ENCODE peak calls at places on chromosomes 7 and 10, in four cellular contexts. Z is H1, R is A549, T is HepG2. N is an unnamed sample.
A peak's percentile ranks its signal among the peaks of the same experiment; 100 is the strongest.

GRCh38 chr10:91691255-91691654 is 58.4 kb upstream of the PPP1R3C start:
- DNase-seq in Z (no peak), R (no peak), T (no peak), N (no peak)

GRCh38 chr10:80464557-80465466 is 10.7 kb downstream of the TSPAN14 start:
- DNase-seq in Z (peak; percentile 68), R (no peak), T (peak; percentile 97), N (peak; percentile 54)

GRCh38 chr7:96250776-96251361 is 71.0 kb downstream of the SLC25A13 start:
- DNase-seq in Z (no peak), R (no peak), T (no peak), N (no peak)

GRCh38 chr10:107623292-107623691 is 458.8 kb upstream of the SORCS1 start:
- DNase-seq in Z (no peak), R (no peak), T (no peak), N (no peak)

GRCh38 chr10:79335470-79336235 is 11.6 kb upstream of the PPIF start:
- DNase-seq in Z (no peak), R (no peak), T (peak; percentile 97), N (no peak)

GRCh38 chr10:84654671-84655070 is 326.3 kb downstream of the CCSER2 start:
- DNase-seq in Z (no peak), R (no peak), T (no peak), N (no peak)

GRCh38 chr7:1080251-1080917 is 7.5 kb upstream of the GPER1 start:
- DNase-seq in Z (no peak), R (no peak), T (no peak), N (no peak)

GRCh38 chr10:125605167-125605566 is 77.8 kb downstream of the TEX36 start:
- DNase-seq in Z (no peak), R (no peak), T (no peak), N (peak; percentile 6)

GRCh38 chr10:49610015-49610734 is at the start of gene SLC18A3:
- DNase-seq in Z (no peak), R (no peak), T (no peak), N (no peak)

GRCh38 chr10:46069771-46070463 is 23.8 kb upstream of the MSMB start:
- DNase-seq in Z (no peak), R (no peak), T (no peak), N (no peak)

GRCh38 chr7:56092789-56093531 is at the start of gene PHKG1:
- DNase-seq in Z (no peak), R (peak; percentile 56), T (peak; percentile 33), N (peak; percentile 67)

GRCh38 chr10:29181936-29182335 is 106.9 kb upstream of the LYZL1 start:
- DNase-seq in Z (no peak), R (no peak), T (no peak), N (no peak)

GRCh38 chr7:129436335-129436923 is 2.2 kb downstream of the STRIP2 start:
- DNase-seq in Z (no peak), R (no peak), T (no peak), N (peak; percentile 77)

GRCh38 chr7:158995514-158995913 is 139.2 kb downstream of the DYNC2I1 start:
- DNase-seq in Z (no peak), R (no peak), T (no peak), N (no peak)

GRCh38 chr7:113763226-113763625 is 155.6 kb downstream of the PPP1R3A start:
- DNase-seq in Z (no peak), R (no peak), T (no peak), N (no peak)

GRCh38 chr10:124001391-124002260 is 91.8 kb downstream of the CHST15 start:
- DNase-seq in Z (no peak), R (no peak), T (no peak), N (no peak)

GRCh38 chr10:23918090-23918704 is 290.7 kb upstream of the KIAA1217 start:
- DNase-seq in Z (no peak), R (no peak), T (no peak), N (no peak)

GRCh38 chr10:106711313-106711906 is 453.1 kb downstream of the SORCS1 start:
- DNase-seq in Z (peak; percentile 43), R (peak; percentile 11), T (peak; percentile 23), N (peak; percentile 74)

GRCh38 chr10:21334891-21335696 is 190.4 kb downstream of the SKIDA1 start:
- DNase-seq in Z (no peak), R (peak; percentile 78), T (peak; percentile 61), N (peak; percentile 56)

GRCh38 chr7:41732279-41733062 is 29.6 kb upstream of the INHBA start:
- DNase-seq in Z (no peak), R (no peak), T (no peak), N (no peak)

GRCh38 chr10:100972904-100973535 is 3.7 kb downstream of the SEMA4G start:
- DNase-seq in Z (no peak), R (no peak), T (no peak), N (no peak)

GRCh38 chr10:18610517-18610916 is 40.9 kb downstream of the NSUN6 start:
- DNase-seq in Z (no peak), R (peak; percentile 87), T (peak; percentile 98), N (peak; percentile 27)

GRCh38 chr10:79322616-79323566 is 24.4 kb upstream of the PPIF start:
- DNase-seq in Z (no peak), R (no peak), T (no peak), N (no peak)

GRCh38 chr7:128404826-128405344 is 4.9 kb downstream of the IMPDH1 start:
- DNase-seq in Z (no peak), R (no peak), T (no peak), N (no peak)

GRCh38 chr7:159007308-159008054 is 137.2 kb downstream of the VIPR2 start:
- DNase-seq in Z (no peak), R (no peak), T (no peak), N (no peak)

GRCh38 chr10:122192142-122192541 is 79.0 kb upstream of the BTBD16 start:
- DNase-seq in Z (no peak), R (no peak), T (no peak), N (no peak)

GRCh38 chr7:108253275-108254044 is 123.3 kb upstream of the LAMB4 start:
- DNase-seq in Z (no peak), R (no peak), T (no peak), N (no peak)

GRCh38 chr7:18574676-18575075 is 79.1 kb downstream of the HDAC9 start:
- DNase-seq in Z (no peak), R (no peak), T (no peak), N (no peak)

GRCh38 chr7:47520408-47520807 is 61.5 kb downstream of the TNS3 start:
- DNase-seq in Z (no peak), R (no peak), T (peak; percentile 39), N (no peak)

GRCh38 chr7:6231184-6231583 is 41.2 kb downstream of the CYTH3 start:
- DNase-seq in Z (no peak), R (no peak), T (no peak), N (no peak)

DNA sequence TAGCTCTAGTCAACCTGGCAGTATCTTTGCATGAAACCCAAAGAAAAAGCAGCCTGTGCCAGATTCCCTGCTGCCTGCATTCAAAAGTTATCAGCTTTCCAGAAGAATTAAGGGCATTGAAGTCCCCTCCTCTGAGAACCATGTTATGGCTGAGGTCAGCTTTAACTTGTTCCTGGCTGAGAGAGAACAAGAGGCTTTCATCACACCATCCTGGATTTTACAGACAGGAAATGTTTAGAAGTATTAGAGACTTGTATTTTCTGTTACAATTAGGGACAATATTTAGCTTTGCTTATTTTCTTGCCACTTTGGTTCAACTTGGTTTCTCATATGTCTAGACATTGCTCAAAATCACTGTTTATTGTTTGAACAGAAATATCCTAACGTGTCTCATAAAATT is 238.8 kb downstream of the ARL4A start:
- DNase-seq in Z (no peak), R (no peak), T (no peak), N (no peak)
- TF ChIP-seq JUN in Z (no peak), R (no peak), T (no peak), N (no peak)

DNA sequence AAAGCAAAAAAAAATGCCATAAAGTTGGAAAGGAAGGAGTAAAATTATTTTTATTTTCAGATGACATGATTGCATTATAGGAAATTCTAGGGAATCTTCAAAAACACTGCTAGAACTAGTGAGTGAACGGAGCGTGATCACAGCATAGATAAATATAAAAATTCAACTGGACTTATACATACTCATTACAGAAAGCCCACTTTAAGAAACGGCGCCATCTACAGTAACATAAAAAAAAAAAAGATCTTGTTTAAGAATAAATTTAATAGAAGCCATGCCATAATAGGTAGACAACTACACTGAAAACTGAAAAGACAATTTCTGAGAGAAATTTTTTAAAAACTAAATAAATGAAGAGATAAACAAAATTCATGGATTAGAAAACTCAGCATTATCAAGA is 623.1 kb upstream of the MGMT start:
- DNase-seq in Z (no peak), R (no peak), T (no peak), N (no peak)
- TF ChIP-seq MAFK in Z (no peak), R (no peak), T (no peak), N (no peak)

GRCh38 chr10:33506838-33507661 is 172.6 kb upstream of the NRP1 start:
- DNase-seq in Z (no peak), R (no peak), T (no peak), N (no peak)
- TF ChIP-seq JUN in Z (no peak), R (no peak), T (no peak), N (no peak)

GRCh38 chr7:69803699-69804516 is 205.6 kb downstream of the AUTS2 start:
- DNase-seq in Z (no peak), R (no peak), T (no peak), N (no peak)

GRCh38 chr7:69801729-69802688 is 203.7 kb downstream of the AUTS2 start:
- DNase-seq in Z (no peak), R (no peak), T (no peak), N (no peak)

GRCh38 chr7:69799048-69799697 is 200.9 kb downstream of the AUTS2 start:
- DNase-seq in Z (no peak), R (no peak), T (no peak), N (no peak)

GRCh38 chr7:69799990-69800389 is 201.7 kb downstream of the AUTS2 start:
- DNase-seq in Z (no peak), R (no peak), T (no peak), N (no peak)

GRCh38 chr7:69800495-69800894 is 202.2 kb downstream of the AUTS2 start:
- DNase-seq in Z (peak; percentile 17), R (peak; percentile 30), T (no peak), N (no peak)
- TF ChIP-seq MAFK in Z (no peak), R (no peak), T (no peak), N (no peak)

GRCh38 chr10:7354330-7355047 is 56.3 kb downstream of the SFMBT2 start:
- DNase-seq in Z (no peak), R (peak; percentile 78), T (no peak), N (no peak)

GRCh38 chr10:7351905-7352304 is 58.9 kb downstream of the SFMBT2 start:
- DNase-seq in Z (no peak), R (no peak), T (no peak), N (no peak)

GRCh38 chr10:7345717-7346116 is 65.1 kb downstream of the SFMBT2 start:
- DNase-seq in Z (no peak), R (no peak), T (no peak), N (no peak)

DNA sequence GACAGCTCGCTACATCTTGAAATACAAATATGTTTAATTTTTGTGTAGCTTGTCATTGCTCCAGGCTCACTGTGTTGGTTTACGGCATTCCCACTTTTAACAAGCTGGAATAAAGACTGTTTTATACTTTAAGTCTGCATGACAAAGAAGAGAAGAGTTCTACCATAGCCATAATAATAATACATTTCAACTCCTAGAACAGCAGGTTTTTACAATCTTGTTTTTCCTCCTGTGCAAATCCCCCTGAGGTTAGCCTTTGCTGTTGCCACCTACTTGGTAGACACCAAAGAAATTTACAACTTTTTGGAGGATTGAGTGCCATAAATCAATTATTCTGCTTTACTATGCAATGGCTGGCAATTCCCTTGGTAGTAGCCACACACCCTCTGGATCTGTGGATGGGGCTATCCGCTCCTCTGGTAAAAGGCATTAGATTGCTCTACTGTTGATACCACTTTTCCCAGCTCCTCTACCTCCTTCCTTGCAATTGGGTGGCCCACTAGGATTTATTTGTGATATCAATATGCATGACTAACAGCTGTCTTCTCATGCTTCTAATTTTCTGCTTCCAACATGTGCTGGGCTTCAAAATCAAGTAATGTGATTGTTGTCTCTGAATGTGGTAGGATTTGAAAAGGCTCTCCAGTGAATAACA is 60.2 kb downstream of the SFMBT2 start:
- DNase-seq in Z (no peak), R (no peak), T (no peak), N (no peak)
- TF ChIP-seq JUN in Z (no peak), R (no peak), T (no peak), N (no peak)

GRCh38 chr10:6050801-6051445 is 11.2 kb downstream of the IL2RA start:
- DNase-seq in Z (no peak), R (peak; percentile 39), T (peak; percentile 41), N (peak; percentile 23)
- TF ChIP-seq MAFK in Z (no peak), R (no peak), T (no peak), N (no peak)

N was measured in K562.